ENCODE peak calls at places on chromosomes 11 and 22, in nine cellular contexts. O is A549, E is AG09319, N is upper lobe of right lung, L is epithelial cell of esophagus, W is pancreas, D is HFF-Myc, H is cardiac fibroblast, X is suprapubic skin. I is an unnamed sample.

GRCh38 chr11:121965330-121965729 is 150.7 kb downstream of the BLID start:
- DNase-seq in L (peak), H (peak), D (no peak), X (no peak), W (no peak), O (peak), N (no peak), E (no peak), I (no peak)

GRCh38 chr22:47260551-47260950 is 498.1 kb downstream of the TBC1D22A start:
- DNase-seq in X (no peak), H (no peak), E (no peak), L (no peak), O (no peak), N (no peak), W (no peak), D (no peak), I (no peak)

GRCh38 chr11:92457250-92457649 is 232.6 kb downstream of the FAT3 start:
- DNase-seq in X (no peak), D (no peak), H (peak), W (no peak), L (peak), E (no peak), O (no peak), N (no peak), I (no peak)

GRCh38 chr11:97739892-97740782 is 1280.6 kb upstream of the CNTN5 start:
- DNase-seq in E (no peak), O (no peak), L (peak), D (no peak), X (no peak), N (no peak), W (no peak), H (peak), I (no peak)

GRCh38 chr22:40182231-40182835 is 4.6 kb downstream of the TNRC6B start:
- DNase-seq in D (no peak), O (no peak), H (no peak), N (no peak), E (no peak), L (peak), W (no peak), X (no peak), I (no peak)

GRCh38 chr11:5102246-5102645 is 32.9 kb downstream of the OR52E1 start:
- DNase-seq in D (no peak), L (no peak), X (no peak), H (no peak), W (no peak), O (no peak), E (no peak), N (no peak), I (no peak)

GRCh38 chr11:124717786-124718634 is 21.7 kb upstream of the NRGN start:
- DNase-seq in N (peak), O (no peak), H (peak), X (no peak), L (peak), D (no peak), E (no peak), W (peak), I (no peak)

GRCh38 chr11:34050967-34051348 is 573 bp upstream of the CAPRIN1 start:
- DNase-seq in N (no peak), X (no peak), E (no peak), D (no peak), L (no peak), O (no peak), H (peak), W (no peak), I (no peak)

GRCh38 chr11:122215244-122215992 is 99.4 kb upstream of the BLID start:
- DNase-seq in X (peak), E (peak), W (peak), H (peak), N (peak), L (peak), D (peak), O (peak), I (no peak)

GRCh38 chr11:441418-442274 is at the start of gene ANO9:
- DNase-seq in H (no peak), X (no peak), L (peak), D (no peak), N (peak), W (peak), E (no peak), O (no peak), I (peak)

GRCh38 chr11:2586091-2586792 is 113.6 kb downstream of the KCNQ1OT1 start:
- DNase-seq in O (no peak), D (no peak), L (no peak), H (no peak), E (no peak), N (peak), W (peak), X (peak), I (peak)

GRCh38 chr11:7977251-7977917 is 9.8 kb upstream of the EIF3F start:
- DNase-seq in L (peak), E (peak), D (peak), O (peak), H (peak), N (no peak), X (no peak), W (no peak), I (no peak)

GRCh38 chr11:786235-787083 is 3.4 kb downstream of the CEND1 start:
- DNase-seq in H (no peak), D (no peak), N (no peak), W (no peak), E (no peak), O (no peak), L (no peak), X (no peak), I (no peak)

GRCh38 chr11:115284766-115285165 is 219.4 kb downstream of the CADM1 start:
- DNase-seq in L (peak), O (no peak), X (no peak), D (no peak), H (peak), E (no peak), W (no peak), N (no peak), I (no peak)

GRCh38 chr11:68212421-68213134 is 518 bp downstream of the KMT5B start:
- DNase-seq in D (peak), O (peak), E (peak), L (peak), H (peak), X (peak), W (peak), N (peak), I (peak)

GRCh38 chr11:32088117-32088941 is 2.5 kb upstream of the RCN1 start:
- DNase-seq in L (peak), O (no peak), H (peak), E (peak), X (no peak), N (no peak), D (peak), W (no peak), I (no peak)

GRCh38 chr11:100832851-100833250 is 145.8 kb downstream of the ARHGAP42 start:
- DNase-seq in O (no peak), L (no peak), H (no peak), E (no peak), N (no peak), D (no peak), W (no peak), X (no peak), I (no peak)

GRCh38 chr11:96151501-96151900 is 191.5 kb downstream of the MAML2 start:
- DNase-seq in O (no peak), H (peak), D (no peak), N (no peak), L (peak), E (no peak), X (no peak), W (no peak), I (no peak)

GRCh38 chr22:19275513-19275912 is 16.0 kb downstream of the CLTCL1 start:
- DNase-seq in N (no peak), L (no peak), D (no peak), W (no peak), H (no peak), E (no peak), O (no peak), X (no peak), I (no peak)

GRCh38 chr11:73099512-73100266 is 42.4 kb downstream of the FCHSD2 start:
- DNase-seq in D (no peak), E (no peak), L (no peak), W (no peak), X (no peak), H (no peak), O (no peak), N (no peak), I (no peak)

GRCh38 chr22:39661842-39662676 is 91.5 kb downstream of the CACNA1I start:
- DNase-seq in H (no peak), W (peak), X (no peak), E (no peak), N (no peak), L (peak), O (no peak), D (no peak), I (peak)

GRCh38 chr22:46500201-46500600 is 37.2 kb downstream of the CELSR1 start:
- DNase-seq in X (no peak), D (no peak), W (no peak), O (no peak), E (no peak), H (no peak), N (no peak), L (no peak), I (no peak)

GRCh38 chr11:38460429-38460828 is 1862.4 kb upstream of the RAG2 start:
- DNase-seq in N (no peak), H (peak), E (no peak), X (no peak), O (no peak), L (peak), D (no peak), W (no peak), I (no peak)

GRCh38 chr11:131859811-131860210 is 489.4 kb downstream of the NTM start:
- DNase-seq in H (peak), O (no peak), L (peak), N (no peak), W (no peak), X (no peak), E (no peak), D (peak), I (no peak)

GRCh38 chr11:69156673-69157155 is 979 bp downstream of the SMIM38 start:
- DNase-seq in O (no peak), H (peak), N (peak), X (no peak), D (no peak), W (no peak), E (no peak), L (peak), I (no peak)

GRCh38 chr11:94241896-94242295 is 62.5 kb upstream of the IZUMO1R start:
- DNase-seq in H (no peak), L (no peak), X (no peak), D (no peak), N (no peak), W (no peak), O (no peak), E (no peak), I (no peak)

GRCh38 chr22:39627865-39628562 is 57.5 kb downstream of the CACNA1I start:
- DNase-seq in O (no peak), L (no peak), E (no peak), N (no peak), H (no peak), W (no peak), X (no peak), D (no peak), I (no peak)

GRCh38 chr11:28488336-28488735 is 380.1 kb downstream of the METTL15 start:
- DNase-seq in O (no peak), D (no peak), E (no peak), H (no peak), W (no peak), N (no peak), X (no peak), L (no peak), I (no peak)

GRCh38 chr11:95228081-95228859 is 2.7 kb downstream of the SESN3 start:
- DNase-seq in W (no peak), L (peak), H (peak), O (no peak), N (no peak), D (no peak), E (no peak), X (no peak), I (no peak)

GRCh38 chr22:21816787-21817496 is 50.5 kb downstream of the MAPK1 start:
- DNase-seq in N (no peak), X (no peak), W (no peak), D (peak), H (peak), O (peak), E (peak), L (peak), I (peak)

GRCh38 chr11:68010058-68011041 is at the start of gene ALDH3B1:
- DNase-seq in X (peak), E (peak), O (peak), W (peak), H (peak), N (peak), L (peak), D (peak), I (peak)

GRCh38 chr11:9459573-9460321 is 1.1 kb upstream of the ZNF143 start:
- DNase-seq in W (no peak), N (peak), E (no peak), O (peak), H (peak), X (no peak), D (no peak), L (peak), I (no peak)

GRCh38 chr22:39926175-39927152 is 25.6 kb downstream of the GRAP2 start:
- DNase-seq in W (no peak), H (no peak), E (no peak), N (no peak), L (no peak), D (no peak), O (no peak), X (no peak), I (no peak)

GRCh38 chr11:57601297-57601696 is 3.8 kb downstream of the SERPING1 start:
- DNase-seq in X (no peak), N (no peak), H (no peak), L (no peak), D (no peak), E (no peak), O (no peak), W (no peak), I (no peak)

GRCh38 chr11:113859665-113860064 is 15.7 kb downstream of the USP28 start:
- DNase-seq in D (no peak), H (no peak), O (no peak), L (peak), N (no peak), X (no peak), E (no peak), W (no peak), I (no peak)

GRCh38 chr11:122093731-122094130 is 22.3 kb downstream of the BLID start:
- DNase-seq in N (no peak), W (no peak), L (peak), H (peak), X (no peak), D (no peak), O (no peak), E (no peak), I (no peak)

DNA sequence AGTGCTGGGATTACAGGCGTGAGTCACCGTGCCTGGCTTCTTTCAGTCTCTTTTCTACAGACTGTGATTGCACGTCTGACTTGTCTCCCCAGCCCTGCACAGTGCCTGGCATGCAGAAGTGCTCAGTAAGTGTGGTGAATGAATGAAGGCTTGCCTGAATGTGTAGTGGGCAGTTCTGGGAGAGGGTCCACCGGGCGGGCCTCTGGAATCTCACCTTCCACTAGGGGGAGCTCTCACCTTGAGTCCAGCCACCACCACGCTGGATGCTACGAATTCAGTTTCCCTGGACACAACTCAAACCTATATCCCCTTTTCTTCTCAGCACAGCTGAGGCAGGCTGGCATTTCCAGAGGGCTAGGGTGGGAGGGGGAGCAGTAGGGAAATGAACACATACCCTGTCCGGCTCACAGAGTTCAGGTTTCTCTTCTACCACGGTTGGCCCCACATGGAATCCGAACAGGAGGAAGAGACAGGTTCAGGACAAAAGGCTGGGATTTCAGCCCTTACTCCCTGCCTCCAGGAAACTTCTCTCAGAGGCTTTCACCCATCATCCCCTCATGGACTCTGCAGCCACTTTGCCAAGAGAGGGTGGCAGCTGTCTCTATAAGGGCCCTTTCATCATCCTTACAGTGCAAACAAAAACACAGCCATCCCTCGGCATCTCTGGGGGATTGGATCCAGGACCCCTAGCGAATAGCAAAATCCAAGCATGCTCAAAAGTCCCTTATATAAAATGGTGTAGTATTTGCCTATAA is 86.8 kb downstream of the NECTIN1 start:
- DNase-seq in E (no peak), D (peak), W (no peak), X (no peak), L (peak), N (no peak), O (peak), H (peak), I (no peak)
- TF ChIP-seq CTCF in E (peak), D (peak), W (peak), X (no peak), L (peak), N (peak), O (peak), H (peak), I (no peak)

GRCh38 chr11:15923169-15923568 is 433.2 kb downstream of the SOX6 start:
- DNase-seq in W (no peak), H (peak), X (no peak), O (no peak), N (no peak), D (no peak), L (peak), E (no peak), I (no peak)
- TF ChIP-seq CTCF in W (no peak), H (no peak), X (no peak), O (no peak), N (no peak), D (no peak), L (peak), E (no peak), I (no peak)

DNA sequence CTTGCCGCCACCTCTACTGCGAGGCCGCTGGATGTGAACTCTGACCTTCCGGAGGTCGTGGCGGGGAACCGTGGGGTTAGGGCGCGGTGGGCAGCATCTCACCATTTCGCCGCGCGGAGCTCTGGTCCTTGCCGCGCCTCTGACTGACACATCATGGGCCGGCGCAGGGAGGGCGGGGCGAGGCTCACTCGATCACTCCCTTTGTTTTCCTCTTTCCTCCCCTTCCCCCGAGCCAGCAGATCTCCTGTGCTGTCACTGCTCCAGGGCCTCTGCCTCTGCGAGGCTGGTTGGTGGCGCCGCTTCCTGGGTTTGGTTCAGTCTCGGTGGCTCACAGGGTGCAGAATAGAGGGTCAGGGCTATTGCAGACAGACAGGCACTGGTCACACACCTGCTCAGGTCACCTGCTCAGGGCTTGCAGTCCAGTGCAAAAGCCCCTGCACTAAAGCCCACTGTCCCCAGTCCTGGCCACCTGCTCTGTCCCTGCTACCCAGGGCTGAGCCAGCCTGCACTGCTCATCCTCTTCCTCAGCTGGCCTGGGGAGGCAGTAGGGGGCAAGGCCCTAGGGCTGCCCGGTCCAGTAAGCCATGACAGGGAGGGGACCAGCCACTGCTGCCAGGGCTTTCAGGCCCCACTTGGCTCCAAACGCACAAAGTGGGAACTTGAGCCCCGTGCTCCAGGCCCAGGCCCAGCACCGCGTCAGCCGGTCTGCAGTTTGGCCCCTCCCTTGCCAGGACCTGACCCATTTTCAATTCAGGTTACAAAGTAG is 36.2 kb downstream of the PISD start:
- DNase-seq in O (no peak), X (no peak), N (no peak), L (peak), E (no peak), H (peak), W (no peak), D (no peak), I (no peak)
- TF ChIP-seq CTCF in O (no peak), X (no peak), N (no peak), L (no peak), E (no peak), H (no peak), W (no peak), D (no peak), I (no peak)

GRCh38 chr11:86629070-86629706 is 43.2 kb downstream of the ME3 start:
- DNase-seq in D (no peak), X (no peak), E (no peak), O (no peak), H (peak), N (no peak), W (no peak), L (no peak), I (no peak)

GRCh38 chr11:86637976-86638375 is 34.4 kb downstream of the ME3 start:
- DNase-seq in X (no peak), O (no peak), H (peak), D (no peak), E (no peak), N (no peak), W (no peak), L (no peak), I (no peak)

GRCh38 chr11:86627776-86628455 is 44.5 kb downstream of the ME3 start:
- DNase-seq in X (no peak), O (no peak), W (no peak), L (no peak), D (peak), E (peak), N (no peak), H (no peak), I (no peak)

GRCh38 chr11:86636275-86636674 is 36.1 kb downstream of the ME3 start:
- DNase-seq in N (no peak), H (no peak), D (no peak), X (no peak), E (no peak), L (no peak), O (peak), W (no peak), I (no peak)

GRCh38 chr11:86632499-86633269 is 39.7 kb downstream of the ME3 start:
- DNase-seq in H (peak), E (peak), L (peak), O (peak), N (no peak), W (no peak), D (peak), X (no peak), I (no peak)
- TF ChIP-seq CTCF in H (peak), E (peak), L (peak), O (peak), N (peak), W (no peak), D (peak), X (no peak), I (no peak)

DNA sequence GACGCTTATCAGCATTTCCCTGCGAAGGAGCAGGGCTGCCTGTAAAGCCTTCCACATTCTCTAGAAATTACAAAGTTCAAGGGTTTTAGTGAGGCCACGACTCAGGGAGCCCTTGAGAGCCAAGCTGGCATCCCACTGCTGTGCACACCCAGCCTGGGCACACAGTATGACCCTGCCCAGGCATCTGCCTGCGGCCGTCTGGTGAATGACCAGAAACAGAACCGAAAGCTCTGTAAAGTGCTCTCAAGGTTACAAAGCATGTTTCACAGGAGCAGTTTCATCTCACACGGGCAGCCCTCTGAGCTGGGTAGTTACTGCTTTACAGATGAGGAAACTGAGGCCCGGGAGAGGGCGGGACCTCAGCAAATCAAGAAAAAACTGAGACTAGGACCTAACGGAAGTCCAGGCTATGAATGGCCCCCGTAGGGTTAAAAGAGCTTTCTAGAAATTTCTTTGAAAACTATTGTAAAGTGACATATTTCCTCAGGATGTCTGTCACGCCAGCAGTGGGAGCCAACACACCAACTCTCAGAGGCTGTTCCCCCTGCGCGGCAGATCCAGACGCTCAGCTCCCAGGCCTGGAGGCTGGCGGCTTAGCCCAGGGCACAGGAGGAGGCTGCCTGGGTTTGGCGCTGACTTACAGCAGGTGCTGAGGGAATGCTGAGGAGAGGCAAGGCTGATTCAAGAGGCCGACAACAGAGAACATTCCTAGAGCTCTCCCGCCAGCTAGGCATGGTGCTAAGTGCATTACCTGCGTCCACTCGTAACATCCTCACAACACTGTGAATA is 7.7 kb upstream of the TCF20 start:
- DNase-seq in D (no peak), X (peak), L (peak), W (no peak), N (no peak), O (no peak), E (no peak), H (peak), I (no peak)
- TF ChIP-seq CTCF in D (peak), X (no peak), L (peak), W (no peak), N (no peak), O (no peak), E (peak), H (peak), I (no peak)